ENCODE peak calls at places on chromosomes 1 and 21, in eight cellular contexts. J is left ventricle myocardium inferior, A is cardiac muscle cell, B is right lobe of liver, S is adrenal gland, N is ovary, X is stomach, G is prostate gland. Y is an unnamed sample. For H3K4me1, the result is how much of the 10 kb centered on the place peaks cover.

GRCh38 chr1:119373465-119373864 is 4.9 kb downstream of the HAO2 start:
- DNase-seq in J (no peak), A (no peak), B (no peak), S (no peak), N (no peak), X (no peak), G (no peak), Y (no peak)

GRCh38 chr1:93641527-93641926 is 40.1 kb downstream of the BCAR3 start:
- DNase-seq in J (no peak), A (no peak), B (no peak), S (no peak), N (no peak), X (no peak), G (no peak), Y (no peak)

GRCh38 chr1:44453798-44454349 is 48.8 kb downstream of the RNF220 start:
- DNase-seq in J (no peak), A (no peak), B (no peak), S (no peak), N (no peak), X (no peak), G (no peak), Y (no peak)

GRCh38 chr1:184889183-184889582 is 85.1 kb downstream of the NIBAN1 start:
- DNase-seq in J (no peak), A (no peak), B (no peak), S (no peak), N (no peak), X (no peak), G (no peak), Y (no peak)

GRCh38 chr1:38671221-38671620 is 188.4 kb downstream of the RRAGC start:
- DNase-seq in J (no peak), A (no peak), B (no peak), S (no peak), N (no peak), X (no peak), G (no peak), Y (no peak)

GRCh38 chr1:87942165-87942564 is 613.5 kb downstream of the LMO4 start:
- DNase-seq in J (peak), A (no peak), B (no peak), S (no peak), N (no peak), X (no peak), G (no peak), Y (no peak)

GRCh38 chr1:96538883-96539282 is 182.7 kb upstream of the PTBP2 start:
- DNase-seq in J (no peak), A (peak), B (no peak), S (peak), N (no peak), X (no peak), G (no peak), Y (no peak)

GRCh38 chr1:33137800-33138199 is 44.0 kb downstream of the TRIM62 start:
- DNase-seq in J (peak), A (peak), B (no peak), S (no peak), N (peak), X (peak), G (no peak), Y (no peak)

GRCh38 chr1:71881611-71882010 is 400.7 kb downstream of the NEGR1 start:
- DNase-seq in J (no peak), A (no peak), B (no peak), S (no peak), N (no peak), X (no peak), G (no peak), Y (no peak)

GRCh38 chr21:37758997-37759396 is 157.3 kb downstream of the KCNJ6 start:
- DNase-seq in J (no peak), A (peak), B (peak), S (no peak), N (no peak), X (peak), G (peak), Y (no peak)

GRCh38 chr1:207345644-207346561 is 24.4 kb downstream of the CD55 start:
- DNase-seq in J (no peak), A (no peak), B (no peak), S (no peak), N (no peak), X (no peak), G (no peak), Y (no peak)

GRCh38 chr1:26608895-26609294 is 79.3 kb downstream of the RPS6KA1 start:
- DNase-seq in J (no peak), A (no peak), B (no peak), S (no peak), N (no peak), X (no peak), G (no peak), Y (no peak)

GRCh38 chr1:109806733-109807397 is 43.1 kb upstream of the EPS8L3 start:
- DNase-seq in J (no peak), A (no peak), B (no peak), S (no peak), N (no peak), X (peak), G (no peak), Y (no peak)
- TF ChIP-seq CTCF in J (no peak), A (no peak), B (no peak), S (no peak), N (no peak), X (no peak), G (no peak), Y (no peak)

DNA sequence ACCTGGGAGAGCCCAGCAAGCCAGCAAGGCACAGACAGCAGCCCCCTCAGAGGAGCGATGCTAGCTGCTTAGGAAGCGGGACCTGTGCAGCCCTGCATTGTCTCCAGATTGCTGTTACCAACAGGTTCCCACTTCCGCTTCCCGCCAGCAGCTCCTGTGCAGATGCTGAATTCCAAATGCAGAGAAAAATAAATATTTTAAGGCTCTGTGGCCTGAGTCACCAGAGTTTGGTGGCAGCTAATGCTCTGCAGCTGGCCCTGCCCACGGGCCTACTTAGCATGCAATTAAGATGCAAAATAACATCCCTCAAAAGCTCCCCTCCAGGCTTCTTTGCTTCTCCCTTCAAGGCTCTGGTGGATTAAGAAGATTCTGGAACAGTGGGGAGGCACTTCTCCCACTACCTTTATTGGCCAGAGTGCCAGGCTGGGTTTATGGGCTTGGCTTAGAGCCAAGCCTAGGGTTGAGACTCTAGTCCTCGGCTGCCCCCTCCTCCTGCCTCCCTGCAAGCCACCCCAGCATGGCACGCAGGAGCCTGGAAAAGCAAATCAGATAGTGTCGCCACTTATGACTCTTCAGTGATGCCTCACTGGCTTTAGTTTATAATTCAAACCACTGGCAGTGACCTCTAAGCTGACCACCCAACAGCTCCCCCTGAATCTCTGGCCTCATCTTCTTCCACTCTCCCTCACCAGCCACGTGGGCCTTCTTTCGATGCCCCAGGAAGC is 207.1 kb upstream of the ZC3H12A start:
- DNase-seq in J (no peak), A (no peak), B (no peak), S (no peak), N (no peak), X (no peak), G (no peak), Y (no peak)
- H3K4me1 ChIP-seq in J (under half), A (under half), B (under half), S (under half), N (under half), X (under half), G (under half), Y (under half)

DNA sequence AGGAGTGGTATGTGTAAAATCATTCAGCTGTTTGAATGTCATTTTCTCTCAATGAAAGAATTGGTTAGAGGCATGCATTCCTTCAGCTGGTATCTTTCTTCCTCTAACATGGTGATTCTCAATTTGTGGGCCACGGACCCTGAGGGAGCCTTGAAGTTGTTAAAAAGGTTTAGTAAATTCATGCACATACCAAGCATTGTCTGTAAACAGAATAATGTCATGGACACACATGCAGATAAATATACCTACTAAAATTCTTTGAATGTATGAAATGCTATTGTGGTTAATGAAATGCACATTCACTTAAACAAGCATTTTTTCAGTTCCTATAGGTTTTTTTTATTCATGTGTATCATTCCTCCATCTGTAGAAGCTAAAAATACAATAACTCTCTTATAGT is 65.4 kb downstream of the PBX1 start:
- DNase-seq in J (no peak), A (no peak), B (no peak), S (no peak), N (no peak), X (no peak), G (no peak), Y (no peak)
- TF ChIP-seq CTCF in J (no peak), A (no peak), B (no peak), S (no peak), N (no peak), X (no peak), G (no peak), Y (no peak)

GRCh38 chr1:24931481-24932221 is 1.6 kb upstream of the RUNX3 start:
- DNase-seq in J (no peak), A (peak), B (no peak), S (no peak), N (no peak), X (no peak), G (no peak), Y (no peak)
- H3K4me1 ChIP-seq in J (under half), A (under half), B (under half), S (under half), N (under half), X (half or more), G (under half), Y (under half)

Y was measured in esophagus squamous epithelium.